ENCODE peak calls at places on chromosomes 6 and 20, in seven cellular contexts. L, P, O, F, W, N and X are unnamed samples.
A peak's percentile ranks its signal among the peaks of the same experiment; 100 is the strongest.

GRCh38 chr6:138297761-138298298 is 79.5 kb upstream of the PBOV1 start:
- DNase-seq in W (no peak), L (no peak), P (no peak), N (no peak), O (no peak), F (peak; percentile 47), X (no peak)

GRCh38 chr20:47246061-47246460 is 110.4 kb downstream of the ZMYND8 start:
- DNase-seq in P (no peak), W (no peak), N (no peak), F (no peak), L (no peak), O (no peak), X (no peak)

GRCh38 chr20:53003420-53003819 is 31.3 kb downstream of the TSHZ2 start:
- DNase-seq in P (no peak), L (no peak), N (peak; percentile 74), F (peak; percentile 84), W (no peak), O (no peak), X (no peak)

GRCh38 chr6:167152858-167153257 is 4.9 kb downstream of the GPR31 start:
- DNase-seq in O (no peak), N (no peak), P (peak; percentile 52), F (no peak), L (no peak), W (no peak), X (no peak)

GRCh38 chr6:30124391-30124790 is 11.5 kb upstream of the TRIM31 start:
- DNase-seq in F (no peak), P (no peak), W (no peak), N (no peak), O (no peak), L (no peak), X (peak; percentile 15)

GRCh38 chr6:37141291-37142046 is 28.5 kb upstream of the PIM1 start:
- DNase-seq in O (no peak), W (peak; percentile 49), F (peak; percentile 92), P (no peak), L (peak; percentile 86), N (no peak), X (no peak)

GRCh38 chr6:157329829-157330228 is 6.5 kb upstream of the TMEM242 start:
- DNase-seq in W (no peak), O (no peak), P (no peak), L (peak; percentile 96), N (no peak), F (peak; percentile 31), X (no peak)

GRCh38 chr6:45985026-45985425 is 30.6 kb downstream of the CLIC5 start:
- DNase-seq in F (no peak), L (no peak), W (no peak), P (no peak), O (no peak), N (no peak), X (no peak)

GRCh38 chr20:33606114-33606771 is 55.9 kb upstream of the C20orf144 start:
- DNase-seq in L (no peak), W (no peak), O (no peak), N (no peak), F (no peak), P (peak; percentile 37), X (no peak)

GRCh38 chr6:5992551-5993225 is 14.0 kb downstream of the NRN1 start:
- DNase-seq in W (peak; percentile 40), L (no peak), P (no peak), N (no peak), O (no peak), F (no peak), X (no peak)

GRCh38 chr6:46799657-46800056 is 6.5 kb downstream of the MEP1A start:
- DNase-seq in O (no peak), F (peak; percentile 3), P (no peak), W (no peak), L (peak; percentile 64), N (no peak), X (no peak)

GRCh38 chr6:112202639-112203341 is 51.6 kb downstream of the LAMA4 start:
- DNase-seq in O (no peak), N (no peak), L (peak; percentile 53), F (no peak), W (no peak), P (no peak), X (no peak)

GRCh38 chr6:26329763-26330511 is 35.1 kb upstream of the BTN3A2 start:
- DNase-seq in O (peak; percentile 74), W (no peak), L (peak; percentile 72), N (peak; percentile 35), P (peak; percentile 49), F (no peak), X (no peak)

GRCh38 chr20:40416274-40416673 is 272.8 kb downstream of the MAFB start:
- DNase-seq in F (peak; percentile 60), L (no peak), O (no peak), W (no peak), N (no peak), P (no peak), X (no peak)

GRCh38 chr6:16850332-16851022 is 89.2 kb upstream of the ATXN1 start:
- DNase-seq in F (no peak), P (no peak), O (no peak), W (no peak), L (peak; percentile 83), N (no peak), X (no peak)

GRCh38 chr6:130600880-130601341 is 226.3 kb upstream of the SMLR1 start:
- DNase-seq in L (peak; percentile 59), W (no peak), P (no peak), F (peak; percentile 43), O (no peak), N (no peak), X (no peak)

GRCh38 chr6:151289399-151290007 is 49.7 kb downstream of the AKAP12 start:
- DNase-seq in P (no peak), F (no peak), O (no peak), W (no peak), L (no peak), N (no peak), X (no peak)

GRCh38 chr20:8756410-8756809 is 312.5 kb upstream of the PLCB4 start:
- DNase-seq in W (no peak), L (peak; percentile 84), N (no peak), F (peak; percentile 88), P (no peak), O (peak; percentile 93), X (no peak)

GRCh38 chr6:122696853-122697252 is 82.7 kb upstream of the FABP7 start:
- DNase-seq in F (peak; percentile 91), O (no peak), W (no peak), L (peak; percentile 75), P (no peak), N (no peak), X (no peak)

GRCh38 chr6:163253556-163254213 is 160.8 kb upstream of the QKI start:
- DNase-seq in L (no peak), N (no peak), O (no peak), F (no peak), P (no peak), W (no peak), X (peak; percentile 52)

GRCh38 chr6:30327232-30327746 is 562 bp downstream of the TRIM39 start:
- DNase-seq in L (peak; percentile 77), N (no peak), F (peak; percentile 37), O (peak; percentile 72), W (no peak), P (no peak), X (no peak)

GRCh38 chr20:59064214-59064722 is 21.7 kb upstream of the PRELID3B start:
- DNase-seq in L (no peak), N (no peak), O (no peak), P (no peak), W (no peak), F (no peak), X (no peak)

GRCh38 chr6:20688710-20689500 is 154.6 kb downstream of the CDKAL1 start:
- DNase-seq in P (no peak), L (no peak), N (no peak), O (no peak), W (no peak), F (peak; percentile 92), X (no peak)

GRCh38 chr6:33840064-33840926 is 36.5 kb upstream of the MLN start:
- DNase-seq in N (no peak), F (peak; percentile 94), O (peak; percentile 95), W (no peak), P (no peak), L (peak; percentile 97), X (peak; percentile 2)

GRCh38 chr20:50930139-50931047 is 844 bp downstream of the ADNP start:
- DNase-seq in W (peak; percentile 33), F (no peak), P (peak; percentile 23), O (peak; percentile 53), L (no peak), N (peak; percentile 45), X (no peak)

GRCh38 chr6:99885051-99885450 is 109.0 kb downstream of the MCHR2 start:
- DNase-seq in W (no peak), O (no peak), L (no peak), F (no peak), N (no peak), P (no peak), X (no peak)

GRCh38 chr20:1087311-1087710 is 31.1 kb upstream of the PSMF1 start:
- DNase-seq in N (peak; percentile 7), F (no peak), L (no peak), P (no peak), O (no peak), W (no peak), X (no peak)

GRCh38 chr20:40233401-40233800 is 455.6 kb downstream of the MAFB start:
- DNase-seq in N (no peak), P (no peak), F (no peak), W (no peak), L (no peak), O (no peak), X (no peak)

GRCh38 chr6:5936611-5937010 is 70.1 kb downstream of the NRN1 start:
- DNase-seq in F (no peak), L (no peak), N (no peak), O (no peak), P (no peak), W (no peak), X (no peak)